ENCODE peak calls at places on chromosome 10, in four cellular contexts. A is mammary epithelial cell, U is fibroblast of lung, N is PC-3. P is an unnamed sample.

GRCh38 chr10:36725581-36726520 is 399.5 kb upstream of the ANKRD30A start:
- DNase-seq in N (peak), U (peak), A (peak), P (peak)

GRCh38 chr10:8054498-8055407 is at the start of gene GATA3:
- DNase-seq in A (peak), N (peak), U (no peak), P (peak)

GRCh38 chr10:124742418-124743187 is 1.6 kb downstream of the FAM53B start:
- DNase-seq in U (peak), A (peak), N (peak), P (no peak)

GRCh38 chr10:132396495-132397035 is 435 bp upstream of the PWWP2B start:
- DNase-seq in A (no peak), U (peak), N (peak), P (peak)

GRCh38 chr10:103638948-103639347 is 145.4 kb downstream of the NEURL1 start:
- DNase-seq in N (no peak), A (no peak), U (no peak), P (peak)

GRCh38 chr10:114706458-114707055 is 48.5 kb upstream of the ABLIM1 start:
- DNase-seq in N (no peak), A (peak), U (no peak), P (no peak)

GRCh38 chr10:63266337-63267327 is 133.5 kb downstream of the NRBF2 start:
- DNase-seq in N (peak), U (peak), A (no peak), P (no peak)

GRCh38 chr10:79127151-79127961 is 58.6 kb downstream of the ZMIZ1 start:
- DNase-seq in N (peak), U (peak), A (peak), P (peak)

GRCh38 chr10:28797904-28798371 is 120.6 kb downstream of the BAMBI start:
- DNase-seq in U (peak), A (no peak), N (peak), P (no peak)

GRCh38 chr10:80535671-80536360 is 1.9 kb upstream of the SH2D4B start:
- DNase-seq in U (peak), N (no peak), A (peak), P (no peak)

GRCh38 chr10:120012566-120012965 is 120.0 kb downstream of the SEC23IP start:
- DNase-seq in U (no peak), N (peak), A (peak), P (peak)

GRCh38 chr10:116472874-116473273 is 45.2 kb downstream of the PNLIPRP3 start:
- DNase-seq in U (no peak), A (peak), N (no peak), P (peak)

GRCh38 chr10:24209421-24209770 is 458 bp downstream of the KIAA1217 start:
- DNase-seq in A (peak), N (peak), U (peak), P (peak)
- H2AFZ ChIP-seq in A (peak), N (no peak), U (peak), P (peak)

DNA sequence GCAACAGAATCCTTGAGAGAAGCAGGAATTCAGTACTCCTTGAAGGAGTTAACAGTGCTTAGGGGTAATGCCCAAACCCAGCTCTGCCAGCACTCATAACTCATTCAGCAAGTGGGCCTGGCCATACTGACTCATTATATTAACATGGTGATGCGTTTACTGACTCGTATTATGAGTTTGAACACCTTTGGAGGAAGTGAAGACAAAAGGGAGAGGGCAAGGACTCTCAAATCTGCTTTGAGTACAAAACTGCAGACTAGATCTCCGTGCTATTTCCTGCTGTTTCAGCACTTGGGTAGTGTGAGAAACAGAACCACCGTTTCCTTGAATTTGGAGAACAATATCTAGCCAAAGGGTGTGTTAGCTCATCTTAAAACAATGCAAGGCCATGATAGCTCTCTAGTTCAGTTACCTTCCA is 30.8 kb downstream of the SLC16A9 start:
- DNase-seq in A (peak), U (no peak), N (peak), P (no peak)
- H2AFZ ChIP-seq in A (peak), U (no peak), N (peak), P (no peak)

DNA sequence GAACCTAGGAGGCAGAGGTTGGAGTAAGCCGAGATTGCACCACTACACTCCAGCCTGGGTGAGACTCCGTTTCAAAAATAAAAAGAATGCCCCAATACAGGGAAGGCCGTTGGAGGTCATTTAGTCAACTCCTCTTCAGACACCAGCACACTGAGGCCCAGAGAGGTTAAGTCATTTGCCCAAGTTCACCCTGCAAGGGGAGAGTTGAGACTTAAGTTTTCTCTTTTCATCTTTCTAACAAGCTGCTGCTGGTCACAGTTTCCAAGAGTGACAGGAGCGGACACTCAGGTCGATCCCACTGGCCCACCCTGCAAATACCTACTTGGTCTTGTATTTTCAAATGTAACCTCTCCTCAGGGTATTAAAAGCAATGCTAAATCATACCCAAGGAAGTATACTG is 30.4 kb upstream of the VCL start:
- DNase-seq in N (no peak), U (no peak), A (no peak), P (no peak)
- H2AFZ ChIP-seq in N (no peak), U (no peak), A (no peak), P (peak)

DNA sequence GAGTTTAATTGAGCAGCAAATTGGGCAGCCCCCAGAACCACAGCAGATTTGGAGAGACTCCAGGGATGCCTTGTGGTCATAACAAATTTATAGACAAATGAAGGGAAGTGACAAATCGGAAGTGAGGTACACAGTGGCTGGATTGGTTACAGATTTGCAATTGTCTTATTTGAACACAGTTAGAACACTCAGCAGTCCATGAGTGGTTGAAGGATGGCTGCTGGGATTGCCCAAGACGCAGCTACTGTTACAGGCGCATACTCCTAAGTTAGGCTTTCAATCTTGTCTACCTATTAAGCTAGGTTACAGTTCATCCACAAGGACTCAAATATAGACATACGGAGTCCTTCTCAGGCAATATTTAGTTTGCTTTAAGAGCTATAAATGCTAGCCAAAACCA is 7.4 kb downstream of the ACADSB start:
- DNase-seq in A (no peak), N (no peak), U (no peak), P (no peak)
- H2AFZ ChIP-seq in A (no peak), N (no peak), U (no peak), P (no peak)

GRCh38 chr10:71213761-71214440 is 1.5 kb downstream of the UNC5B start:
- DNase-seq in A (peak), N (no peak), U (peak), P (peak)

GRCh38 chr10:71211053-71211452 is 1.3 kb upstream of the UNC5B start:
- DNase-seq in N (no peak), A (no peak), U (no peak), P (no peak)

GRCh38 chr10:71211759-71212248 is 566 bp upstream of the UNC5B start:
- DNase-seq in U (no peak), A (no peak), N (no peak), P (no peak)

GRCh38 chr10:71213127-71213616 is 802 bp downstream of the UNC5B start:
- DNase-seq in A (peak), U (peak), N (peak), P (peak)

DNA sequence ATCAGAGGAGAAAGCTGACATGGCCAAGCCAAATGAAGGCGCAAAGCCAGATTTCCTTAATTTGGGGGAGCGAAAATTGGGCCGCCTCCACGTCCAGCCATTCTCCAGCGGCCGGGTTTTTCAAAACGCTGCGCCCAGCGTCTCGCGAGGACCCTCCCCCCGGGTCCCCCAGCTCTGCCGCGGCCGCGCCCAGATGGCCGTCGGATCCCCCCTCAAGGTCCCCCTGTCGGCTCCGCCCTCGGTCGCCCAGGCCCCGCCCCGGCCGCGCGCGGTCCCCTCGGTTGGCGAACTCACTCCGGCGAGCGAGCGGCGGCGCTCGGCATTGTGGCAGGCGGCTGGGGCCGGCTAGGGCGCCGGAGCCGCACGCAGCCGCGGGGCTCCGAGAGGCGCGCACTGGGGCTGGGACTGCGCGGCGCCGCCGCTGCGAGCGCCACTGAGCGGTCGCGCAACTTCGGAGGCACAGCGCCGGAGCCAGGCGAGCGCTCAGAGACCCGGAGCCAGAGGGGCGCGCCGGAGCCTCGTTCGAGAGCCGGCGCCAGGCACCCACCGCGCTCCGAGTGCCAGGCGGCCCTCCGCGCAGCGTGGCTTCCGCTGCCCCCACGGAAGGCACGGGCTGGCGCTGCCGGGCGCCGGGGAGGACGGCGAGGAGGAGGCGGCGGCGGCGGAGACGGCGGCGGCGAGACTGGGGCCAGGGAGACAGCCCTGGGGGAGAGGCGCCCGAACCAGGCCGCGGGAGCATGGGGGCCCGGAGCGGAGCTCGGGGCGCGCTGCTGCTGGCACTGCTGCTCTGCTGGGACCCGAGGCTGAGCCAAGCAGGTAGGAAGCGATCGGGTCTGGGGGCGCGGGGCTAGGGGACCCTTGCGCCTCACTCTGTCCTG is at the start of gene UNC5B:
- DNase-seq in N (peak), U (peak), A (peak), P (peak)
- H2AFZ ChIP-seq in N (peak), U (peak), A (peak), P (peak)

GRCh38 chr10:14837003-14837755 is 658 bp downstream of the CDNF start:
- DNase-seq in N (no peak), A (peak), U (no peak), P (no peak)
- H2AFZ ChIP-seq in N (peak), A (peak), U (peak), P (peak)

DNA sequence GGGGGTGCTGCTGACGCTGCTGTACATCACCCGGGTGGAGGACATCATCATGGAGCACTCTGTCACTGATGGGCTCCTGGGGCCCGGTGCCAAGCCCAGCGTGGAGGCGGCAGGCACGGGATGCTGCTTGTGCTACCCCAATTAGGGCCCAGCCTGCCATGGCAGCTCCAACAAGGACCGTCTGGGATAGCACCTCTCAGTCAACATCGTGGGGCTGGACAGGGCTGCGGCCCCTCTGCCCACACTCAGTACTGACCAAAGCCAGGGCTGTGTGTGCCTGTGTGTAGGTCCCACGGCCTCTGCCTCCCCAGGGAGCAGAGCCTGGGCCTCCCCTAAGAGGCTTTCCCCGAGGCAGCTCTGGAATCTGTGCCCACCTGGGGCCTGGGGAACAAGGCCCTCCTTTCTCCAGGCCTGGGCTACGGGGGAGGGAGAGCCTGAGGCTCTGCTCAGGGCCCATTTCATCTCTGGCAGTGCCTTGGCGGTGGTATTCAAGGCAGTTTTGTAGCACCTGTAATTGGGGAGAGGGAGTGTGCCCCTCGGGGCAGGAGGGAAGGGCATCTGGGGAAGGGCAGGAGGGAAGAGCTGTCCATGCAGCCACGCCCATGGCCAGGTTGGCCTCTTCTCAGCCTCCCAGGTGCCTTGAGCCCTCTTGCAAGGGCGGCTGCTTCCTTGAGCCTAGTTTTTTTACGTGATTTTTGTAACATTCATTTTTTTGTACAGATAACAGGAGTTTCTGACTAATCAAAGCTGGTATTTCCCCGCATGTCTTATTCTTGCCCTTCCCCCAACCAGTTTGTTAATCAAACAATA is 55.8 kb downstream of the TSPAN15 start:
- DNase-seq in A (no peak), U (no peak), N (peak), P (no peak)
- H2AFZ ChIP-seq in A (no peak), U (no peak), N (peak), P (peak)

GRCh38 chr10:77416327-77417135 is 221.1 kb downstream of the KCNMA1 start:
- DNase-seq in A (peak), U (peak), N (peak), P (peak)

GRCh38 chr10:77417359-77417758 is 220.2 kb downstream of the KCNMA1 start:
- DNase-seq in U (no peak), A (no peak), N (peak), P (no peak)

GRCh38 chr10:77413231-77413630 is 224.4 kb downstream of the KCNMA1 start:
- DNase-seq in N (no peak), A (no peak), U (no peak), P (no peak)

GRCh38 chr10:77417806-77418205 is 219.8 kb downstream of the KCNMA1 start:
- DNase-seq in A (no peak), N (no peak), U (no peak), P (no peak)

GRCh38 chr10:77415311-77415960 is 222.2 kb downstream of the KCNMA1 start:
- DNase-seq in U (no peak), N (no peak), A (peak), P (no peak)
- H2AFZ ChIP-seq in U (no peak), N (no peak), A (peak), P (no peak)

GRCh38 chr10:17751781-17752445 is at the start of gene TMEM236:
- DNase-seq in U (no peak), N (no peak), A (no peak), P (no peak)
- H2AFZ ChIP-seq in U (no peak), N (no peak), A (no peak), P (peak)